ENCODE peak calls at places on chromosomes 16 and 17, in four cellular contexts. N is PC-9, M is H1, D is mesendoderm. A is an unnamed sample. For H3K36me3, the result is how much of the 10 kb centered on the place peaks cover.

GRCh38 chr16:65809627-65810026 is 556.9 kb upstream of the CDH5 start:
- DNase-seq in N (no peak), M (no peak), D (no peak), A (no peak)

GRCh38 chr16:84009282-84009681 is 33.3 kb downstream of the SLC38A8 start:
- DNase-seq in N (no peak), M (no peak), D (no peak), A (no peak)

GRCh38 chr17:75487351-75488070 is 27.8 kb downstream of the CASKIN2 start:
- DNase-seq in N (no peak), M (no peak), D (peak), A (no peak)

GRCh38 chr17:59490259-59490658 is 75.2 kb upstream of the DHX40 start:
- DNase-seq in N (no peak), M (no peak), D (no peak), A (no peak)

GRCh38 chr17:78517421-78517820 is 59.8 kb downstream of the DNAH17 start:
- DNase-seq in N (no peak), M (no peak), D (no peak), A (no peak)

GRCh38 chr17:21397341-21398050 is 21.3 kb downstream of the KCNJ12 start:
- DNase-seq in N (no peak), M (no peak), D (no peak), A (no peak)

GRCh38 chr16:73149329-73149728 is 101.4 kb upstream of the ZFHX3 start:
- DNase-seq in N (no peak), M (no peak), D (no peak), A (no peak)

GRCh38 chr16:81284995-81285600 is 29.7 kb upstream of the GAN start:
- DNase-seq in N (no peak), M (no peak), D (no peak), A (no peak)

GRCh38 chr16:64615647-64616280 is 506.1 kb downstream of the CDH11 start:
- DNase-seq in N (no peak), M (peak), D (peak), A (no peak)

GRCh38 chr17:56727876-56728617 is 105.7 kb downstream of the C17orf67 start:
- DNase-seq in N (no peak), M (no peak), D (no peak), A (no peak)

GRCh38 chr17:81960130-81960958 is 643 bp downstream of the NOTUM start:
- DNase-seq in N (no peak), M (peak), D (peak), A (peak)

GRCh38 chr17:50279181-50279526 is 4.9 kb downstream of the TMEM92 start:
- DNase-seq in N (peak), M (no peak), D (no peak), A (no peak)

GRCh38 chr16:21161211-21161610 is 2.7 kb downstream of the LDAF1 start:
- DNase-seq in N (no peak), M (no peak), D (no peak), A (no peak)

GRCh38 chr17:75417054-75417453 is 11.6 kb upstream of the GRB2 start:
- DNase-seq in N (no peak), M (no peak), D (no peak), A (no peak)

GRCh38 chr16:73966851-73967250 is 329.8 kb upstream of the PSMD7 start:
- DNase-seq in N (no peak), M (no peak), D (no peak), A (no peak)

GRCh38 chr16:75011634-75012307 is 12.9 kb downstream of the ZNRF1 start:
- DNase-seq in N (peak), M (no peak), D (no peak), A (no peak)

GRCh38 chr17:74163271-74163821 is 40.1 kb upstream of the RPL38 start:
- DNase-seq in N (no peak), M (peak), D (peak), A (no peak)

GRCh38 chr17:69448431-69449102 is 34.1 kb downstream of the MAP2K6 start:
- DNase-seq in N (no peak), M (peak), D (peak), A (peak)

GRCh38 chr17:8799851-8800212 is 667 bp upstream of the MFSD6L start:
- DNase-seq in N (no peak), M (no peak), D (no peak), A (no peak)

GRCh38 chr16:73190688-73191087 is 142.8 kb upstream of the ZFHX3 start:
- DNase-seq in N (no peak), M (no peak), D (no peak), A (no peak)

GRCh38 chr17:2222901-2223616 is 80.5 kb downstream of the SMG6 start:
- DNase-seq in N (no peak), M (no peak), D (no peak), A (no peak)

GRCh38 chr17:38509008-38509771 is 80.9 kb downstream of the ARHGAP23 start:
- DNase-seq in N (peak), M (peak), D (peak), A (peak)

GRCh38 chr17:83079766-83080616 is 582 bp downstream of the METRNL start:
- DNase-seq in N (no peak), M (no peak), D (no peak), A (peak)

GRCh38 chr16:74034862-74035261 is 261.8 kb upstream of the PSMD7 start:
- DNase-seq in N (no peak), M (no peak), D (peak), A (peak)

GRCh38 chr17:29004081-29004692 is 1.6 kb downstream of the SEZ6 start:
- DNase-seq in N (no peak), M (no peak), D (peak), A (peak)

GRCh38 chr17:39051001-39051605 is 83.9 kb upstream of the FBXO47 start:
- DNase-seq in N (no peak), M (peak), D (no peak), A (no peak)

GRCh38 chr17:29838961-29839360 is 91.1 kb downstream of the SSH2 start:
- DNase-seq in N (no peak), M (peak), D (peak), A (peak)

GRCh38 chr17:33140413-33141099 is 148.9 kb downstream of the SPACA3 start:
- DNase-seq in N (no peak), M (no peak), D (no peak), A (peak)

GRCh38 chr16:88062341-88062861 is 111.2 kb downstream of the BANP start:
- DNase-seq in N (no peak), M (no peak), D (no peak), A (no peak)

GRCh38 chr17:74723891-74724290 is 11.2 kb upstream of the CD300LF start:
- DNase-seq in N (no peak), M (no peak), D (no peak), A (no peak)

GRCh38 chr16:23556881-23557778 is at the start of the genes EARS2 and UBFD1:
- DNase-seq in N (peak), M (peak), D (peak), A (peak)

GRCh38 chr17:82937411-82938371 is 97.9 kb upstream of the ZNF750 start:
- DNase-seq in N (no peak), M (no peak), D (no peak), A (no peak)

GRCh38 chr16:4090476-4090875 is 25.8 kb downstream of the ADCY9 start:
- DNase-seq in N (no peak), M (no peak), D (no peak), A (no peak)

DNA sequence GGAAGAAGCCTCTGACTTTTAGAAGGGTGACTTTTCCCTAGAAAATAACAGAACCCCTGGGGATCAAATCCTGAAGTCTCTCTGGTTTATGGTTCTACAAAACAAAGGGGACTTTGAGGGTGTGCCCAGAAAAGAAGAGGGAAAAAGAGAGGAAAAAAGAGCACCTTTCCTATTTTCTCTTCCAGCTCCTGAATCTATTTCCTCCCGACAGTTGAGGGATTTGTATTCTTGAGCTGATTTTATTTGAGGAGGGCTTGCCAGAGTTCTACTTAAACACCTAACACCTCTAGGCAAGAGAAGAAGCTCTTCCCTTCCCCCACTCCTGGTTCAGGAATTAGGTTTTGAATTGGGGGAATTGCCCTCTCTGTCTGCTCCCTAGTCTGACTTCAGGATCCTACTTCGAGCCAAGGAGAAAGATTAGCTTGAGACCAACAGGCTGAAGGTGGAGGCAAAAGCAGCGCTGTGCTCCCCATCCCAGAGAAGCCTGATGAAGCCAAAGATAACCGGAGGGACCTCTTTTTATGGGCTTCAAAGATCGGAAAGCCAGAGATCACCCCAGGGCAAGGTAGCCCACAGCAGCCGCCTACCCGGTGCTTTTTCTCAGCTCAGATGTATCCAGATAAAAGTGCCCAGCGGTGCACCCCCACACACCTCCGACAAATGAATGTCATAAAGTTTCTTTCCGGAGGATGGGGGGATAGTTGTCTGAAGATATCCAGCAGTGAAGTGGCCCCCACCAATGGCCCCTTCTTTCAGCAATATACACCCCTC is 796 bp downstream of the HOXB3 start:
- DNase-seq in N (no peak), M (no peak), D (no peak), A (no peak)
- H3K4me3 ChIP-seq in N (no peak), M (no peak), D (no peak), A (no peak)

DNA sequence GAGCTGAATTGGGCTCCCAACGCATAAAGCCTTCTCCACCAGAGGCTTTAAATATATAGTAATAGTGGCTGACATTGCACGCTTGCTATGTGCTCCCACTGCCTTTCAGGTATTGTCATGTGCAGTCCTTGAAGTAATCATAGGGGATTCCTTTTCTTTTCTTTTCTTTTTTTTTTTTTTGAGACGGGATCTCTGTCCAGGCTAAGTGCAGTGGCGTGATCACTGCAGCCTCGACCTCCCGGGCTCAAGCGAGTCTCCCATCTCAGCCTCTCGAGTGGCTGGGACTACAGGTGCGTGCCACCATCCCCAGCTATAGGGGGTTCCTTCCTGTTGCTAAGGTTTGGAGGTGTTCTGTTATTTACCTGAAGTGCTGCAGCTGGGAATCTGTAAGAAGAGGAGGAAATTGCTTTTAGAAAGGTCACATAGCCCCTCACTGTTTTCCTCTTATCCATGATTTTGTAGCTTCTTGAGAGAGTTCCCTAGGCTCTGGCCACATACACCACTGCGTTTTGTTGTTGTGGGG is 845 bp downstream of the RPL27 start:
- DNase-seq in N (no peak), M (no peak), D (no peak), A (no peak)
- H3K36me3 ChIP-seq in N (under half), M (under half), D (under half), A (under half)

GRCh38 chr17:7328840-7329359 is at the start of gene NEURL4:
- DNase-seq in N (no peak), M (no peak), D (peak), A (no peak)

GRCh38 chr17:7329360-7330098 is 394 bp upstream of the NEURL4 start:
- DNase-seq in N (peak), M (peak), D (peak), A (peak)

GRCh38 chr17:7327056-7327455 is 2.1 kb downstream of the NEURL4 start:
- DNase-seq in N (no peak), M (no peak), D (no peak), A (no peak)

GRCh38 chr17:7327501-7327900 is 1.6 kb downstream of the NEURL4 start:
- DNase-seq in N (no peak), M (no peak), D (no peak), A (no peak)

GRCh38 chr17:7328009-7328408 is 1.1 kb downstream of the NEURL4 start:
- DNase-seq in N (no peak), M (no peak), D (no peak), A (no peak)
- H3K4me3 ChIP-seq in N (peak), M (peak), D (no peak), A (no peak)

DNA sequence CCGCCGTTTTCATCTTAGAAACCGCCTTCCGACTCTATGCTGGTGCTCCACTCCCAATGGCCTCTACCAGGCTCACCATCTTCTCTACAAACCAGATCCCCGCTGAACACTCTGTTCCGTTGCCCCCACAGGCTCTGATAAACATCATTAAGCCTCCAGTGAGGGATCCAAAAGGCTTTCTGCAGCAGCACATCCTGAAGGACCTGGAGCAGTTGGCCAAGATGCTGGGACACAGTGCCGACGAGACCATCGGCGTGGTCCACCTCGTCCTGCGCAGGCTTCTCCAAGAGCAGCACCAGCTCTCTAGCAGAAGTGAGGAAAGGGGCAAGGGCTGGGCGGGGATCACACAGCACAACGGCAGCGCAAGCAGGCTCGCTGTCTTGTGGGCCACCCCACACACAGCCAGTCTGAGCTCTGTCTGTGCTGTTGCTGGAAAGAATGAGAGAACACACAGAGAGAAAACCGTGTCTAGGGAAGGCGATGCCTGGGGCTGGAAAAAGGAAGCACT is 33.5 kb upstream of the ENDOV start:
- DNase-seq in N (no peak), M (no peak), D (no peak), A (no peak)
- H3K36me3 ChIP-seq in N (under half), M (under half), D (under half), A (under half)